ENCODE peak calls at places on chromosome 12, in ten cellular contexts. C, Q, B, W, R, U, V, O, M and K are unnamed samples.

GRCh38 chr12:116314477-116314876 is 37.0 kb upstream of the MED13L start:
- DNase-seq in C (no peak), Q (no peak), B (no peak), W (no peak), R (no peak), U (no peak), V (no peak), O (no peak), M (no peak), K (no peak)

GRCh38 chr12:3751151-3752095 is 1.5 kb downstream of the CRACR2A start:
- DNase-seq in C (no peak), Q (no peak), B (peak; percentile 43), W (no peak), R (no peak), U (no peak), V (no peak), O (no peak), M (no peak), K (no peak)

GRCh38 chr12:121809712-121810116 is 5.9 kb downstream of the SETD1B start:
- DNase-seq in C (no peak), Q (no peak), B (no peak), W (no peak), R (no peak), U (no peak), V (no peak), O (no peak), M (no peak), K (no peak)

GRCh38 chr12:74598819-74599218 is 61.2 kb downstream of the ATXN7L3B start:
- DNase-seq in C (no peak), Q (no peak), B (no peak), W (no peak), R (no peak), U (no peak), V (no peak), O (no peak), M (no peak), K (no peak)

GRCh38 chr12:3671330-3672112 is 81.4 kb downstream of the CRACR2A start:
- DNase-seq in C (no peak), Q (no peak), B (peak; percentile 81), W (no peak), R (no peak), U (no peak), V (no peak), O (no peak), M (no peak), K (no peak)

GRCh38 chr12:27343255-27344000 is 10.8 kb downstream of the BMAL2 start:
- DNase-seq in C (no peak), Q (peak; percentile 83), B (no peak), W (no peak), R (no peak), U (peak; percentile 87), V (no peak), O (no peak), M (peak; percentile 91), K (no peak)

GRCh38 chr12:121530600-121531355 is 50.0 kb downstream of the KDM2B start:
- DNase-seq in C (no peak), Q (peak; percentile 92), B (peak; percentile 83), W (peak; percentile 68), R (peak; percentile 57), U (peak; percentile 45), V (peak; percentile 90), O (no peak), M (peak; percentile 25), K (peak; percentile 76)

GRCh38 chr12:124434364-124434763 is 133.0 kb downstream of the NCOR2 start:
- DNase-seq in C (no peak), Q (no peak), B (no peak), W (no peak), R (no peak), U (no peak), V (no peak), O (no peak), M (no peak), K (no peak)

GRCh38 chr12:91272456-91273063 is 89.9 kb upstream of the DCN start:
- DNase-seq in C (no peak), Q (peak; percentile 79), B (no peak), W (no peak), R (no peak), U (no peak), V (peak; percentile 88), O (no peak), M (no peak), K (no peak)

GRCh38 chr12:111570090-111570961 is 28.8 kb downstream of the ATXN2 start:
- DNase-seq in C (no peak), Q (peak; percentile 85), B (peak; percentile 90), W (no peak), R (no peak), U (peak; percentile 76), V (no peak), O (no peak), M (peak; percentile 85), K (no peak)

GRCh38 chr12:100675432-100675831 is 101.9 kb downstream of the GAS2L3 start:
- DNase-seq in C (peak; percentile 58), Q (peak; percentile 81), B (no peak), W (no peak), R (no peak), U (peak; percentile 65), V (no peak), O (peak; percentile 62), M (peak; percentile 78), K (no peak)

GRCh38 chr12:45547822-45548221 is 181.7 kb upstream of the ARID2 start:
- DNase-seq in C (no peak), Q (peak; percentile 43), B (no peak), W (no peak), R (no peak), U (no peak), V (no peak), O (no peak), M (no peak), K (no peak)

GRCh38 chr12:94980577-94980976 is 22.9 kb downstream of the NDUFA12 start:
- DNase-seq in C (no peak), Q (peak; percentile 42), B (no peak), W (no peak), R (no peak), U (no peak), V (no peak), O (no peak), M (no peak), K (no peak)

GRCh38 chr12:96093543-96094196 is 58.3 kb upstream of the LTA4H start:
- DNase-seq in C (peak; percentile 79), Q (peak; percentile 12), B (no peak), W (no peak), R (no peak), U (no peak), V (no peak), O (peak; percentile 42), M (no peak), K (no peak)